ENCODE peak calls at places on chromosomes 1 and 21, in nine cellular contexts. R is tibial nerve, C is tibial artery, S is breast epithelium, Q is upper lobe of right lung, O is H7, Y is IMR-90, J is BE2C, T is transverse colon. X is an unnamed sample.
A peak's percentile ranks its signal among the peaks of the same experiment; 100 is the strongest.

GRCh38 chr1:110255388-110255787 is 45.3 kb downstream of the KCNC4 start:
- DNase-seq in R (no peak), C (peak; percentile 35), S (peak; percentile 14), Q (no peak), O (peak; percentile 73), Y (no peak), J (no peak), T (no peak), X (no peak)

GRCh38 chr1:238950786-238951185 is 435.6 kb upstream of the CHRM3 start:
- DNase-seq in R (no peak), C (no peak), S (no peak), Q (no peak), O (no peak), Y (no peak), J (no peak), T (no peak), X (no peak)

GRCh38 chr1:117537291-117537920 is 68.4 kb upstream of the TENT5C start:
- DNase-seq in R (no peak), C (no peak), S (peak; percentile 75), Q (peak; percentile 88), O (peak; percentile 61), Y (no peak), J (no peak), T (peak; percentile 74), X (peak; percentile 74)

GRCh38 chr1:16122916-16123315 is 33.0 kb downstream of the EPHA2 start:
- DNase-seq in R (peak; percentile 36), C (no peak), S (no peak), Q (peak; percentile 92), O (peak; percentile 45), Y (peak; percentile 86), J (no peak), T (no peak), X (no peak)

GRCh38 chr1:93705897-93706500 is 24.4 kb upstream of the BCAR3 start:
- DNase-seq in R (no peak), C (no peak), S (no peak), Q (peak; percentile 40), O (no peak), Y (peak; percentile 22), J (no peak), T (no peak), X (no peak)

GRCh38 chr1:183577897-183578470 is 12.3 kb downstream of the NCF2 start:
- DNase-seq in R (no peak), C (no peak), S (no peak), Q (no peak), O (no peak), Y (no peak), J (no peak), T (no peak), X (no peak)

GRCh38 chr1:170660281-170660713 is 3.6 kb upstream of the PRRX1 start:
- DNase-seq in R (no peak), C (no peak), S (no peak), Q (no peak), O (peak; percentile 69), Y (no peak), J (no peak), T (no peak), X (no peak)

GRCh38 chr1:69246109-69246508 is 321.6 kb upstream of the LRRC7 start:
- DNase-seq in R (no peak), C (no peak), S (no peak), Q (no peak), O (peak; percentile 14), Y (no peak), J (no peak), T (no peak), X (no peak)

GRCh38 chr1:27416387-27417111 is 24.1 kb downstream of the GPR3 start:
- DNase-seq in R (no peak), C (no peak), S (no peak), Q (no peak), O (peak; percentile 71), Y (peak; percentile 73), J (peak; percentile 48), T (peak; percentile 49), X (no peak)

GRCh38 chr1:1059494-1060280 is 14.4 kb downstream of the RNF223 start:
- DNase-seq in R (peak; percentile 85), C (peak; percentile 90), S (peak; percentile 85), Q (peak; percentile 94), O (peak; percentile 100), Y (peak; percentile 53), J (peak; percentile 94), T (peak; percentile 95), X (peak; percentile 97)

GRCh38 chr1:240528566-240528965 is 83.4 kb downstream of the GREM2 start:
- DNase-seq in R (no peak), C (no peak), S (no peak), Q (no peak), O (no peak), Y (no peak), J (no peak), T (peak; percentile 10), X (no peak)
- H3K27me3 ChIP-seq in R (no peaks in the 10 kb centered on the region), C (no peaks in the 10 kb centered on the region), S (no peaks in the 10 kb centered on the region), Q (no peaks in the 10 kb centered on the region), O (no peaks in the 10 kb centered on the region), Y (no peaks in the 10 kb centered on the region), J (no peaks in the 10 kb centered on the region), T (no peaks in the 10 kb centered on the region), X (no peaks in the 10 kb centered on the region)

GRCh38 chr1:92483442-92484170 is 3.1 kb downstream of the GFI1 start:
- DNase-seq in R (no peak), C (no peak), S (no peak), Q (peak; percentile 72), O (peak; percentile 78), Y (no peak), J (no peak), T (peak; percentile 66), X (no peak)
- H3K27me3 ChIP-seq in R (peaks cover 5% of the 10 kb centered on the region), C (peaks cover 3% of the 10 kb centered on the region), S (peaks cover 82% of the 10 kb centered on the region), Q (peaks cover 90% of the 10 kb centered on the region), O (peaks cover 100% of the 10 kb centered on the region), Y (peaks cover 96% of the 10 kb centered on the region), J (peaks cover 93% of the 10 kb centered on the region), T (peaks cover 97% of the 10 kb centered on the region), X (peaks cover 55% of the 10 kb centered on the region)

DNA sequence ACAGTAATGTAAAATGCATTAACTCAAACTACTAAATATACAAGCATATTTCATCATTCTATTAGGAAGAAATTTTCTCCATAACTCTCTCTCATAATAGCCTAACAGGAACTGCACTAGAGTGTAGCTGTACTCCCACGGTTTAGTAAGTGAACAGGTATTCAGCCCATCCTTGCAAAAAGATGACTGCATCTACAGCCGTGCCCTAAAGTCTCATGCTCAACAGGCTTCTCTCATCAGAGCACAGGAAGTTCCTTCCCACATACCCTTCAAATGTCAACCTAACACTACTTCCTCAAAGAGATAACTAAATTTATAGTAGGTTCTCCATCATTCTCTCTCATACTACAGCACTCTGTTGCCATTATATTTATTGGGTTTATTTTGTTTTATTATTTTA is 251.6 kb downstream of the AKT3 start:
- DNase-seq in R (no peak), C (no peak), S (no peak), Q (no peak), O (no peak), Y (peak; percentile 93), J (no peak), T (no peak), X (no peak)
- H3K27me3 ChIP-seq in R (no peaks in the 10 kb centered on the region), C (no peaks in the 10 kb centered on the region), S (no peaks in the 10 kb centered on the region), Q (no peaks in the 10 kb centered on the region), O (no peaks in the 10 kb centered on the region), Y (no peaks in the 10 kb centered on the region), J (no peaks in the 10 kb centered on the region), T (no peaks in the 10 kb centered on the region), X (no peaks in the 10 kb centered on the region)

GRCh38 chr1:202179828-202180750 is 13.5 kb upstream of the LGR6 start:
- DNase-seq in R (no peak), C (no peak), S (no peak), Q (no peak), O (no peak), Y (no peak), J (no peak), T (no peak), X (no peak)
- H3K27me3 ChIP-seq in R (no peaks in the 10 kb centered on the region), C (no peaks in the 10 kb centered on the region), S (no peaks in the 10 kb centered on the region), Q (no peaks in the 10 kb centered on the region), O (peaks cover 1% of the 10 kb centered on the region), Y (peaks cover 72% of the 10 kb centered on the region), J (no peaks in the 10 kb centered on the region), T (no peaks in the 10 kb centered on the region), X (peaks cover 62% of the 10 kb centered on the region)

GRCh38 chr1:50971748-50972305 is 1.8 kb downstream of the CDKN2C start:
- DNase-seq in R (no peak), C (no peak), S (no peak), Q (no peak), O (no peak), Y (no peak), J (no peak), T (no peak), X (no peak)

GRCh38 chr1:50972766-50973165 is 2.7 kb downstream of the CDKN2C start:
- DNase-seq in R (no peak), C (no peak), S (no peak), Q (no peak), O (no peak), Y (no peak), J (no peak), T (no peak), X (no peak)

GRCh38 chr1:50969611-50970507 is at the start of gene CDKN2C:
- DNase-seq in R (peak; percentile 77), C (peak; percentile 94), S (no peak), Q (peak; percentile 76), O (peak; percentile 68), Y (peak; percentile 86), J (peak; percentile 76), T (peak; percentile 77), X (peak; percentile 59)

GRCh38 chr1:50970508-50970885 is 452 bp downstream of the CDKN2C start:
- DNase-seq in R (no peak), C (no peak), S (no peak), Q (no peak), O (no peak), Y (no peak), J (no peak), T (no peak), X (no peak)

DNA sequence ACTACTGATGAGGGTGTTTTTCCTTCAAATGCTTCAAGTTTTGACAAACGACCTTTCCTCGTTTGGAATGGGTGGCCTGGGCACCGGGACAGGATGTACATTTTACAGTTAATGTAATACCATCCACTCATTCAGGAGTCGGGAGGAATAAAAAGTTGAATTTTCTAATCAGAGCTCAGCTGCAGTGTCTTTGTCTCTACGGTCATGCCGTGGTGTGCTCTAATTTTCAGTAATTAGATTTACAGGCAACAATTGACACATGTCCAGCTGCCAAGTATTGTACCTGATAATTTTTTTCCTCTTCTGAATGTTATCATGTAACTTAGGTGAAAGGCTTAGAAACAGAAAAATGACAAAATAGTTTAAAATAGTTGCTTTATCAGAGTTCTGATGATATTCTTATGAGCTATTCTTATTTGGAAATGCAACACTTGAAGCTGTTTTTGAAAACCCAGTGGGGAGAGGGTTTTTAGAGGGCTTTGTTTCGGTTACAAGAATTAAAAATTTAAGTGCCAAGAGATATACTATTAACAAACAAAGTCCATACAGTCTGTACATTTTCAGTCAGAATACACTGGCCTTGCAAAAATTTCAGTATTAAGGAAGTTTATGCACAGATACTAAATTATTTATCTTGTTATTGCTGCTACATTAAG is 1.0 kb downstream of the CDKN2C start:
- DNase-seq in R (no peak), C (no peak), S (no peak), Q (no peak), O (no peak), Y (no peak), J (no peak), T (no peak), X (no peak)
- H3K27me3 ChIP-seq in R (no peaks in the 10 kb centered on the region), C (no peaks in the 10 kb centered on the region), S (peaks cover 4% of the 10 kb centered on the region), Q (peaks cover 11% of the 10 kb centered on the region), O (peaks cover 97% of the 10 kb centered on the region), Y (no peaks in the 10 kb centered on the region), J (no peaks in the 10 kb centered on the region), T (no peaks in the 10 kb centered on the region), X (no peaks in the 10 kb centered on the region)

DNA sequence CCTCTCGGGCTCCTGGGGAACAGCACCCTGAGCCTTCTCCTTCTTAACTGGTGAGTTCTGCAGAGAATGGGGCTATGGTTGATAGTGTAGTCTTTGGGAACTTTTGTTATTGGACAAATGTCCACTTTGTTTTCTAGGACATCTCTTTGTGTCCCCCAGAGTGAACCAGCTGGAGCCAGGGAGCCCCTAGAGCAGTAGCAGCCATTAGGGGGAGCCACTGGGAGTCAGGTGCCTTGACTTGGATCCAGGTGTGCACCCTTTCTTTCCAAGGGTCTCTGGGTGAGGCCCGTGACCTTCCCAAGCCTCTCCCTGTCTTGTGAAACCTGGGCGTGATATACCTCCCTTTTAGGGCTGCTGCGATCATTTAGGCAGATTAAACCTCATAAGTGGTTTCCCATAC is 36.9 kb downstream of the ABCG1 start:
- DNase-seq in R (no peak), C (no peak), S (no peak), Q (no peak), O (peak; percentile 57), Y (no peak), J (no peak), T (no peak), X (no peak)
- H3K27me3 ChIP-seq in R (no peaks in the 10 kb centered on the region), C (no peaks in the 10 kb centered on the region), S (no peaks in the 10 kb centered on the region), Q (no peaks in the 10 kb centered on the region), O (peaks cover 2% of the 10 kb centered on the region), Y (peaks cover 34% of the 10 kb centered on the region), J (no peaks in the 10 kb centered on the region), T (no peaks in the 10 kb centered on the region), X (no peaks in the 10 kb centered on the region)

X was measured in stomach.